ENCODE peak calls at places on chromosomes 13 and 19, in four cellular contexts. C is fibroblast of mammary gland, M is AG10803, G is midbrain. W is an unnamed sample.

GRCh38 chr13:42497798-42498197 is 76.2 kb upstream of the TNFSF11 start:
- DNase-seq in C (peak), M (no peak), G (no peak), W (no peak)

GRCh38 chr19:36054733-36055686 is at the start of gene WDR62:
- DNase-seq in G (peak), C (peak), M (peak), W (peak)

GRCh38 chr13:109737606-109738005 is 48.8 kb downstream of the IRS2 start:
- DNase-seq in M (peak), G (no peak), C (peak), W (peak)

GRCh38 chr19:7900401-7900870 is 3.2 kb upstream of the MAP2K7 start:
- DNase-seq in C (no peak), G (no peak), M (no peak), W (no peak)

GRCh38 chr13:101425623-101426022 is 9.3 kb upstream of the NALCN start:
- DNase-seq in C (no peak), M (no peak), G (no peak), W (no peak)

GRCh38 chr19:47433121-47433520 is 13.8 kb upstream of the MEIS3 start:
- DNase-seq in C (peak), M (peak), G (no peak), W (peak)

GRCh38 chr13:76632388-76633044 is 253.7 kb downstream of the KCTD12 start:
- DNase-seq in G (no peak), C (no peak), M (no peak), W (no peak)

GRCh38 chr13:41565221-41565620 is 107.9 kb downstream of the RGCC start:
- DNase-seq in G (peak), M (peak), C (peak), W (peak)